ENCODE peak calls at places on chromosomes 11 and 22, in four cellular contexts. N is EL, E is Ammon's horn, X is PC-9. C is an unnamed sample.

GRCh38 chr11:86594746-86595145 is 77.7 kb downstream of the ME3 start:
- DNase-seq in N (peak), E (no peak), X (no peak), C (no peak)

GRCh38 chr11:84036664-84037194 is 750.6 kb upstream of the CCDC90B start:
- DNase-seq in N (no peak), E (no peak), X (no peak), C (no peak)

GRCh38 chr11:11390068-11390775 is 37.2 kb upstream of the CSNK2A3 start:
- DNase-seq in N (no peak), E (no peak), X (no peak), C (no peak)

GRCh38 chr11:80593981-80594380 is 1153.2 kb upstream of the TENM4 start:
- DNase-seq in N (no peak), E (peak), X (peak), C (no peak)

GRCh38 chr11:29260939-29261705 is 755.7 kb downstream of the KCNA4 start:
- DNase-seq in N (peak), E (no peak), X (peak), C (no peak)

GRCh38 chr22:38700271-38700788 is 413 bp downstream of the JOSD1 start:
- DNase-seq in N (peak), E (peak), X (peak), C (peak)

GRCh38 chr22:48065852-48066251 is 1303.4 kb downstream of the TBC1D22A start:
- DNase-seq in N (no peak), E (no peak), X (no peak), C (no peak)

GRCh38 chr11:31445621-31446020 is 63.8 kb downstream of the IMMP1L start:
- DNase-seq in N (peak), E (no peak), X (no peak), C (no peak)

GRCh38 chr11:75812542-75813040 is 2.4 kb upstream of the UVRAG start:
- DNase-seq in N (no peak), E (no peak), X (no peak), C (no peak)

GRCh38 chr22:20113551-20114310 is 2.2 kb upstream of the RANBP1 start:
- DNase-seq in N (no peak), E (no peak), X (no peak), C (no peak)

GRCh38 chr11:8110396-8110795 is 29.4 kb downstream of the TUB start:
- DNase-seq in N (no peak), E (no peak), X (no peak), C (no peak)

GRCh38 chr11:70881948-70882715 is 370.2 kb downstream of the SHANK2 start:
- DNase-seq in N (no peak), E (no peak), X (no peak), C (no peak)

GRCh38 chr22:46057762-46058420 is 80.9 kb upstream of the WNT7B start:
- DNase-seq in N (peak), E (no peak), X (no peak), C (peak)

GRCh38 chr22:27504360-27504759 is 297.2 kb downstream of the MN1 start:
- DNase-seq in N (no peak), E (no peak), X (no peak), C (no peak)

GRCh38 chr11:83175815-83176214 is 17.7 kb upstream of the ANKRD42 start:
- DNase-seq in N (no peak), E (no peak), X (no peak), C (no peak)

GRCh38 chr22:47001288-47001687 is 238.8 kb downstream of the TBC1D22A start:
- DNase-seq in N (no peak), E (no peak), X (no peak), C (no peak)

GRCh38 chr11:128181090-128181485 is 406.3 kb downstream of the ETS1 start:
- DNase-seq in N (no peak), E (no peak), X (no peak), C (no peak)

GRCh38 chr11:119791701-119792151 is 62.7 kb upstream of the NECTIN1 start:
- DNase-seq in N (no peak), E (peak), X (no peak), C (peak)

GRCh38 chr11:72223615-72224586 is 666 bp upstream of the INPPL1 start:
- DNase-seq in N (peak), E (peak), X (peak), C (peak)

GRCh38 chr11:69878144-69878883 is 59.1 kb upstream of the FGF3 start:
- DNase-seq in N (no peak), E (no peak), X (no peak), C (no peak)

GRCh38 chr22:30047364-30047738 is 32.9 kb upstream of the HORMAD2 start:
- DNase-seq in N (peak), E (no peak), X (no peak), C (no peak)

GRCh38 chr22:37354271-37355069 is 72.2 kb downstream of the CYTH4 start:
- DNase-seq in N (no peak), E (no peak), X (no peak), C (no peak)

GRCh38 chr11:69010964-69011623 is 2.0 kb downstream of the MRGPRF start:
- DNase-seq in N (peak), E (peak), X (peak), C (peak)

GRCh38 chr11:130554241-130555055 is 106.0 kb downstream of the ADAMTS15 start:
- DNase-seq in N (peak), E (no peak), X (peak), C (no peak)

GRCh38 chr22:38567531-38568245 is 2.3 kb downstream of the DMC1 start:
- DNase-seq in N (no peak), E (no peak), X (no peak), C (no peak)

GRCh38 chr11:65442952-65443351 is 20.4 kb downstream of the NEAT1 start:
- DNase-seq in N (peak), E (no peak), X (no peak), C (no peak)

GRCh38 chr11:46229250-46229649 is 48.2 kb upstream of the CREB3L1 start:
- DNase-seq in N (no peak), E (no peak), X (no peak), C (no peak)

GRCh38 chr11:66230171-66230570 is 38.3 kb upstream of the RAB1B start:
- DNase-seq in N (no peak), E (no peak), X (no peak), C (no peak)

GRCh38 chr11:111878385-111878765 is 590 bp downstream of the FDXACB1 start:
- DNase-seq in N (no peak), E (no peak), X (no peak), C (no peak)

GRCh38 chr11:7485854-7486425 is 634 bp downstream of the OLFML1 start:
- DNase-seq in N (no peak), E (no peak), X (no peak), C (no peak)

GRCh38 chr11:111911563-111912401 is at the start of gene CRYAB:
- DNase-seq in N (peak), E (peak), X (peak), C (peak)

GRCh38 chr22:47663615-47664605 is 901.5 kb downstream of the TBC1D22A start:
- DNase-seq in N (no peak), E (no peak), X (no peak), C (no peak)

GRCh38 chr22:29593923-29594322 is 9.5 kb upstream of the NF2 start:
- DNase-seq in N (no peak), E (no peak), X (no peak), C (no peak)

GRCh38 chr22:24696551-24697001 is 77.9 kb downstream of the PIWIL3 start:
- DNase-seq in N (no peak), E (no peak), X (no peak), C (no peak)

GRCh38 chr11:128595221-128595620 is 7.9 kb upstream of the ETS1 start:
- DNase-seq in N (peak), E (no peak), X (no peak), C (peak)

GRCh38 chr11:87351671-87352070 is 313.9 kb downstream of the TMEM135 start:
- DNase-seq in N (no peak), E (peak), X (no peak), C (no peak)

GRCh38 chr22:42001127-42001526 is 2.5 kb downstream of the WBP2NL start:
- DNase-seq in N (peak), E (no peak), X (no peak), C (no peak)

GRCh38 chr11:134069426-134069921 is 602 bp downstream of the JAM3 start:
- DNase-seq in N (peak), E (peak), X (no peak), C (peak)

C was measured in AG08395.